ENCODE peak calls at places on chromosomes 12 and 14, in four cellular contexts. One of them, this sample, is unnamed.

GRCh38 chr12:127145929-127146789 is 1120.8 kb upstream of the TMEM132C start:
- DNase-seq in activated naive CD8-positive, alpha-beta T cell treated with anti-CD3 and anti-CD28 coated beads, Interleukin-2, amount 50 U/mL, for 24 hours: peak
- DNase-seq in activated CD4-positive, alpha-beta T cell treated with anti-CD3 and anti-CD28 coated beads, Interleukin-2, amount 50 U/mL, for 24 hours: peak
- DNase-seq in epithelial cell of esophagus: peak
- DNase-seq in this sample: peak

GRCh38 chr14:23028800-23029199 is 5.9 kb downstream of the PSMB5 start:
- DNase-seq in activated naive CD8-positive, alpha-beta T cell treated with anti-CD3 and anti-CD28 coated beads, Interleukin-2, amount 50 U/mL, for 24 hours: no peak
- DNase-seq in activated CD4-positive, alpha-beta T cell treated with anti-CD3 and anti-CD28 coated beads, Interleukin-2, amount 50 U/mL, for 24 hours: no peak
- DNase-seq in epithelial cell of esophagus: no peak
- DNase-seq in this sample: no peak

GRCh38 chr12:68334136-68334535 is 2.0 kb upstream of the MDM1 start:
- DNase-seq in activated naive CD8-positive, alpha-beta T cell treated with anti-CD3 and anti-CD28 coated beads, Interleukin-2, amount 50 U/mL, for 24 hours: peak
- DNase-seq in epithelial cell of esophagus: peak
- DNase-seq in activated CD4-positive, alpha-beta T cell treated with anti-CD3 and anti-CD28 coated beads, Interleukin-2, amount 50 U/mL, for 24 hours: no peak
- DNase-seq in this sample: peak

GRCh38 chr12:131536766-131537165 is 174.1 kb upstream of the SFSWAP start:
- DNase-seq in epithelial cell of esophagus: no peak
- DNase-seq in activated CD4-positive, alpha-beta T cell treated with anti-CD3 and anti-CD28 coated beads, Interleukin-2, amount 50 U/mL, for 24 hours: no peak
- DNase-seq in activated naive CD8-positive, alpha-beta T cell treated with anti-CD3 and anti-CD28 coated beads, Interleukin-2, amount 50 U/mL, for 24 hours: no peak
- DNase-seq in this sample: no peak

GRCh38 chr12:72271401-72271740 is 799 bp upstream of the TRHDE start:
- DNase-seq in epithelial cell of esophagus: no peak
- DNase-seq in activated naive CD8-positive, alpha-beta T cell treated with anti-CD3 and anti-CD28 coated beads, Interleukin-2, amount 50 U/mL, for 24 hours: no peak
- DNase-seq in activated CD4-positive, alpha-beta T cell treated with anti-CD3 and anti-CD28 coated beads, Interleukin-2, amount 50 U/mL, for 24 hours: no peak
- DNase-seq in this sample: no peak

GRCh38 chr12:113135178-113136127 is at the start of gene RASAL1:
- DNase-seq in activated CD4-positive, alpha-beta T cell treated with anti-CD3 and anti-CD28 coated beads, Interleukin-2, amount 50 U/mL, for 24 hours: peak
- DNase-seq in activated naive CD8-positive, alpha-beta T cell treated with anti-CD3 and anti-CD28 coated beads, Interleukin-2, amount 50 U/mL, for 24 hours: peak
- DNase-seq in epithelial cell of esophagus: peak
- DNase-seq in this sample: peak

GRCh38 chr12:105704788-105705187 is 374.3 kb downstream of the C12orf75 start:
- DNase-seq in activated CD4-positive, alpha-beta T cell treated with anti-CD3 and anti-CD28 coated beads, Interleukin-2, amount 50 U/mL, for 24 hours: no peak
- DNase-seq in activated naive CD8-positive, alpha-beta T cell treated with anti-CD3 and anti-CD28 coated beads, Interleukin-2, amount 50 U/mL, for 24 hours: no peak
- DNase-seq in epithelial cell of esophagus: no peak
- DNase-seq in this sample: no peak

GRCh38 chr12:42798811-42799438 is 209.4 kb upstream of the PRICKLE1 start:
- DNase-seq in activated CD4-positive, alpha-beta T cell treated with anti-CD3 and anti-CD28 coated beads, Interleukin-2, amount 50 U/mL, for 24 hours: no peak
- DNase-seq in activated naive CD8-positive, alpha-beta T cell treated with anti-CD3 and anti-CD28 coated beads, Interleukin-2, amount 50 U/mL, for 24 hours: no peak
- DNase-seq in epithelial cell of esophagus: no peak
- DNase-seq in this sample: no peak

This sample was measured in activated T-helper 2 cell treated with anti-CD3 and anti-CD28 coated beads, Interferon-gamma antibody, Interleukin-2, Interleukin-4, amounts not matched to agents 10 μg/mL and 5 μg/mL and 100 μg/mL, durations not matched to agents 14 hours and 24 hours and 36 hours.